ENCODE peak calls at places on chromosomes 6 and 20, in seven cellular contexts. N is CD8-positive, alpha-beta memory T cell; A is HAP-1; G is OCI-LY7; X is fibroblast of lung; M is mucosa of descending colon; R is breast epithelium. P is an unnamed sample. For H3K9me3, the result is how much of the 10 kb centered on the place peaks cover.

GRCh38 chr6:6332240-6332639 is 11.8 kb upstream of the F13A1 start:
- DNase-seq in N (no peak), A (no peak), G (peak), X (no peak), M (no peak), R (no peak), P (no peak)

GRCh38 chr6:111068116-111068897 is 19.0 kb upstream of the SLC16A10 start:
- DNase-seq in N (no peak), A (no peak), G (no peak), X (no peak), M (no peak), R (no peak), P (no peak)

GRCh38 chr20:23446505-23446904 is 6.2 kb downstream of the CST11 start:
- DNase-seq in N (no peak), A (peak), G (peak), X (peak), M (no peak), R (no peak), P (peak)

GRCh38 chr6:108167449-108167903 is 1.7 kb downstream of the NR2E1 start:
- DNase-seq in N (no peak), A (no peak), G (no peak), X (no peak), M (no peak), R (no peak), P (no peak)

GRCh38 chr6:161233986-161234620 is 39.8 kb downstream of the AGPAT4 start:
- DNase-seq in N (no peak), A (peak), G (no peak), X (peak), M (no peak), R (no peak), P (peak)

GRCh38 chr20:44642203-44643153 is 9.0 kb downstream of the ADA start:
- DNase-seq in N (peak), A (peak), G (peak), X (peak), M (peak), R (peak), P (peak)

GRCh38 chr20:53903652-53903987 is 166.8 kb downstream of the BCAS1 start:
- DNase-seq in N (no peak), A (no peak), G (no peak), X (no peak), M (no peak), R (no peak), P (no peak)

GRCh38 chr6:152380993-152381898 is 255.9 kb downstream of the SYNE1 start:
- DNase-seq in N (no peak), A (peak), G (no peak), X (peak), M (peak), R (peak), P (peak)

GRCh38 chr20:42887281-42887680 is 302.4 kb downstream of the PTPRT start:
- DNase-seq in N (no peak), A (no peak), G (no peak), X (no peak), M (no peak), R (no peak), P (no peak)

GRCh38 chr6:157488058-157488457 is 107.1 kb downstream of the ZDHHC14 start:
- DNase-seq in N (no peak), A (no peak), G (no peak), X (no peak), M (no peak), R (no peak), P (no peak)

GRCh38 chr6:16764188-16764950 is 3.1 kb upstream of the ATXN1 start:
- DNase-seq in N (peak), A (no peak), G (no peak), X (peak), M (no peak), R (no peak), P (peak)

GRCh38 chr6:31094389-31094881 is 17.9 kb downstream of the C6orf15 start:
- DNase-seq in N (peak), A (no peak), G (peak), X (no peak), M (no peak), R (no peak), P (no peak)

GRCh38 chr6:53359843-53360834 is 11.4 kb upstream of the ELOVL5 start:
- DNase-seq in N (peak), A (peak), G (peak), X (peak), M (no peak), R (no peak), P (peak)

GRCh38 chr6:157597461-157598312 is 216.7 kb downstream of the ZDHHC14 start:
- DNase-seq in N (no peak), A (peak), G (peak), X (no peak), M (no peak), R (peak), P (peak)

GRCh38 chr6:45054610-45055009 is 273.5 kb upstream of the RUNX2 start:
- DNase-seq in N (no peak), A (no peak), G (no peak), X (peak), M (no peak), R (no peak), P (no peak)

GRCh38 chr6:18323935-18324707 is 59.8 kb upstream of the DEK start:
- DNase-seq in N (peak), A (peak), G (peak), X (peak), M (no peak), R (no peak), P (peak)

GRCh38 chr6:17983712-17984111 is 3.7 kb downstream of the KIF13A start:
- DNase-seq in N (no peak), A (no peak), G (no peak), X (no peak), M (no peak), R (no peak), P (no peak)

GRCh38 chr20:24615353-24615752 is 145.9 kb downstream of the SYNDIG1 start:
- DNase-seq in N (no peak), A (no peak), G (no peak), X (no peak), M (no peak), R (no peak), P (no peak)

GRCh38 chr6:35203680-35204079 is 10.1 kb upstream of the SCUBE3 start:
- DNase-seq in N (no peak), A (no peak), G (no peak), X (no peak), M (no peak), R (no peak), P (no peak)

GRCh38 chr6:45921703-45922270 is 93.9 kb downstream of the CLIC5 start:
- DNase-seq in N (no peak), A (no peak), G (no peak), X (no peak), M (no peak), R (no peak), P (no peak)

GRCh38 chr6:25279748-25280616 is 808 bp downstream of the CARMIL1 start:
- DNase-seq in N (no peak), A (peak), G (peak), X (no peak), M (peak), R (peak), P (no peak)

GRCh38 chr6:41723178-41723935 is 12.1 kb downstream of the TFEB start:
- DNase-seq in N (no peak), A (peak), G (peak), X (peak), M (peak), R (no peak), P (peak)

GRCh38 chr6:34020278-34020677 is 125.6 kb downstream of the GRM4 start:
- DNase-seq in N (no peak), A (no peak), G (no peak), X (no peak), M (no peak), R (no peak), P (no peak)

GRCh38 chr6:32836873-32837272 is 1.7 kb downstream of the TAP2 start:
- DNase-seq in N (no peak), A (no peak), G (no peak), X (no peak), M (no peak), R (no peak), P (no peak)
- H3K4me3 ChIP-seq in N (no peak), A (peak), G (peak), X (no peak), M (no peak), R (no peak), P (no peak)

DNA sequence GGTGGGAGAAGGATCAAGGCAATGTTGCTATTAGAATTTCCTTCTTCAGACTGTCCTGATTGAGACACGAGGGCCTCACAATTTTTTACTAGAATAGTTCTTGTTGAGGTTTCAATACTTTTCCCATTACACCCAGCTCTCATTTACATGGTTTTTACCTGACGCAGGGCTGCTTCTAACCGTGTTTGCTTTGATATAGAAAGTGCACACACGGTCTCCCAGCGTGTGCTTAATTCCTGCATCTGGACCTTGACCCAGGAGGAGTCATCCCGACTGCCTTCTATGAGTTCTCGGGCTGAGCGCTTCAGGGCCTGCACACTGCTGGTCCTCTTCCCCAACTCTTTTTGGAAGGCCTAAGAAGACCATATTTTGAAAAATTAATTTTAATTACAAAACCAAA is 160.2 kb downstream of the DST start:
- DNase-seq in N (no peak), A (no peak), G (no peak), X (no peak), M (no peak), R (no peak), P (no peak)
- H3K9me3 ChIP-seq in N (under half), A (under half), G (under half), X (under half), M (under half), R (under half), P (under half)

DNA sequence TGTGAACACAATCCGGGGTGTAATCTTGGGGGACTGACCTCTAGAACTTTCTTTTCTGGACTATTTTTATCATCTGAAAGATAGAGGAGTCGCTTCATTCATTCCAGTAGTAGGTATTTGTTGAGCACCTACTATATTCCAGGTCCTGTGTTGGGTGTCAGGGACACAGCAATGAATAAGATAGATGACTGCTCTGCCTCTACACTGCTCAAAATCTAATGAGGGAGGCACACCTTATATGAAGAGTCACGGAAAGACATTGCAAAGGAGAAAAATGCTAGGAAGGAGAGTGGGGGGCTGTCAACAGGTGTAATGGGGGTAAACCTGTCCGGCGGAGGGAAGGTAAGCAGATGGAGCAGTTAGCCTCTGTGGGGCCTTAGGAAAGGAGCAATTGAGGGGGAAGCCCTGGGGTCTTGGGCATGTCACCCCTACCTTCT is 8.8 kb upstream of the COMMD7 start:
- DNase-seq in N (no peak), A (no peak), G (no peak), X (no peak), M (no peak), R (no peak), P (no peak)
- H3K4me3 ChIP-seq in N (no peak), A (no peak), G (no peak), X (no peak), M (no peak), R (no peak), P (no peak)

DNA sequence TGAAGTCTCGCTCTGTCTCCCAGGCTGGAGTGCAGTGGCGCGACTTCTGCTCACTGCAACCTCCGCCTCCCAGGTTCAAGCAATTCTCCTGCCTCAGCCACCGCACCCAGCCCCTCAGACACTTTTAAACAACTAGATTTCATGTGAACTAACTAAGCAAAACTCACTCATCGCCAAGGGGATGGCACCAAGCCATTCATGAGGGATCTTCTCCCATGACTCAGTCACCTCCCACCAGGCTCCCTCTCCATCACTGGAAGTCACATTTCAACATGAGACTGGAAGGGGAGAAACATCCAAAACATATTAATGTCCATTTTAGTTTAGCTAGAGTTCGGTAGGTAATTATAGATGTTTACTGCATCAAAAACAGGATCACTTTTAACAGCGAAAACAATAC is 95.9 kb upstream of the PRL start:
- DNase-seq in N (no peak), A (no peak), G (no peak), X (peak), M (no peak), R (no peak), P (no peak)
- H3K9me3 ChIP-seq in N (under half), A (under half), G (under half), X (under half), M (under half), R (under half), P (under half)

GRCh38 chr6:12955996-12956395 is 239.4 kb downstream of the PHACTR1 start:
- DNase-seq in N (no peak), A (no peak), G (no peak), X (no peak), M (no peak), R (no peak), P (no peak)
- H3K4me3 ChIP-seq in N (no peak), A (no peak), G (no peak), X (no peak), M (no peak), R (no peak), P (no peak)

GRCh38 chr6:67888886-67889681 is 746.0 kb upstream of the ADGRB3 start:
- DNase-seq in N (no peak), A (no peak), G (peak), X (peak), M (no peak), R (no peak), P (no peak)

GRCh38 chr6:67886840-67887292 is 748.2 kb upstream of the ADGRB3 start:
- DNase-seq in N (no peak), A (no peak), G (no peak), X (no peak), M (peak), R (no peak), P (no peak)

GRCh38 chr6:67888546-67888885 is 746.6 kb upstream of the ADGRB3 start:
- DNase-seq in N (no peak), A (no peak), G (no peak), X (no peak), M (no peak), R (no peak), P (no peak)

GRCh38 chr6:67887419-67887746 is 747.7 kb upstream of the ADGRB3 start:
- DNase-seq in N (no peak), A (no peak), G (no peak), X (no peak), M (no peak), R (no peak), P (no peak)

DNA sequence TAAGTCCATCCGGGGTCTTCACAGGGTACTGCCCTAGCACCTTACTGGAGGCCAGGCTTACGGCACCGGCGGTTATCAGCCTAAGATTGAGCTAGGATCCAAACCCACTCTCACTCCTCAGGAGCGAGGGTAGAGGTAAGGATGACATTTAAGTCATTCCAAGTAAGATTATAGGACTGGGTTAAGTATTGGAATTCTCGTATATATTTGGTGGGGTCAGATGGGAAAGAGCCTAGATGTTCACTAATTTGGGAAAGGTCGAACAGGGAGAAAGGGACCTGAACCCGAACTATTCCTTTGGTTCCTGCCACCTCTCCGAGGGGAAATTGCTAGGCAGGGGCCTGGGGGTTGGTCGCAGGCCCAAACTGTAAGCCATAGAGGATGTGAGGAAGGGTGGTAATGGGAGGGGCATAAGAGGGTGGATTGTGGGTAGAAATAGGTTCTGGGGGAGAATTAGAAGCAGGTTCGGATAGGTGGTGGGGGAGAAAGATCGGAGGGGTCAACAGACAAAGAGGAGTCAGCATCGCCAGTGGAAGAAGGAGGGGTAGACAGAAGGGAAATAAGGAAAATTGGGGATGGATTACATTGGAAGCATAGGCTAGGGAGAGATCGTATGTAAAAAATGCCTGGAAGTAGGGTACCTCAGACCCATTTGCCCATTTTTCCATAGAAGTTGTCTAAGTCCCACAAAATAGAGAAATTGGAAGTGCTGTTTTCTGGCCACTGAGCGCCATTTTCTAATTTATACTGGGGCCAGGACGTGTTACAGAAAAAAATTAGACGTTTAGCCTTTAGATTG is 747.1 kb upstream of the ADGRB3 start:
- DNase-seq in N (no peak), A (no peak), G (no peak), X (no peak), M (peak), R (no peak), P (no peak)
- H3K9me3 ChIP-seq in N (under half), A (under half), G (under half), X (under half), M (half or more), R (under half), P (under half)

DNA sequence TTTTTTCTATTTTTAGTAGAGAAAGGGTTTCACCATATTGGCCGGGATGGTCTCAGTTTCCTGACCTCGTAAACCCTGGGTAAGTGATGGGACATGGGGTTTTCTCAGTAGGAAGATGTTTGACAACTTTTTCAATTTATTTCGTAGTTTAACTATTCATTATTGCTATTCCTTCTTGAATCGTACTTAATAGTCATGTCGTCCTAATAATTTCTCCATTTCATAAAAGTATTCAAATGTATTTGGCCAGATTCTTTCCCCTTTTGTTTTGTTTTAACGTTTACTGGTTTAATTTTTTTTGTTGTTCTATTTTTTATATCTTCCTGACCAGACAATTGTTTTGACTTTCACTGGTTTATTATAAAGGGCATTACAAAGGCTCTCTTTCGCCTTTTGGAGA is 16.3 kb downstream of the GPX5 start:
- DNase-seq in N (no peak), A (no peak), G (no peak), X (no peak), M (no peak), R (no peak), P (no peak)
- H3K4me3 ChIP-seq in N (peak), A (peak), G (no peak), X (no peak), M (no peak), R (peak), P (no peak)